ENCODE peak calls at places on chromosomes 5 and 9, in six cellular contexts. P is K562, C is A549, K is erythroblast, G is Peyer's patch, H is GM12892. R is an unnamed sample.

GRCh38 chr5:154092356-154092755 is 53.6 kb downstream of the MFAP3 start:
- DNase-seq in P (no peak), C (no peak), K (no peak), G (no peak), H (no peak), R (no peak)

GRCh38 chr5:154764967-154765366 is 9.8 kb downstream of the LARP1 start:
- DNase-seq in P (no peak), C (no peak), K (no peak), G (no peak), H (no peak), R (no peak)

GRCh38 chr9:81244631-81245030 is 444.7 kb downstream of the TLE1 start:
- DNase-seq in P (no peak), C (no peak), K (no peak), G (no peak), H (no peak), R (no peak)

GRCh38 chr9:83670381-83670780 is 37.4 kb downstream of the UBQLN1 start:
- DNase-seq in P (no peak), C (no peak), K (no peak), G (no peak), H (no peak), R (no peak)

GRCh38 chr5:40521925-40522324 is 157.8 kb upstream of the PTGER4 start:
- DNase-seq in P (no peak), C (no peak), K (no peak), G (no peak), H (no peak), R (no peak)

GRCh38 chr9:13513710-13514444 is 234.4 kb upstream of the MPDZ start:
- DNase-seq in P (no peak), C (no peak), K (no peak), G (no peak), H (no peak), R (no peak)

GRCh38 chr9:134492281-134492691 is 149.3 kb upstream of the COL5A1 start:
- DNase-seq in P (no peak), C (no peak), K (no peak), G (no peak), H (no peak), R (no peak)

GRCh38 chr5:82347213-82347947 is 69.2 kb upstream of the RPS23 start:
- DNase-seq in P (no peak), C (no peak), K (no peak), G (no peak), H (no peak), R (no peak)

GRCh38 chr5:179679014-179679674 is 1.7 kb downstream of the CBY3 start:
- DNase-seq in P (no peak), C (no peak), K (peak), G (peak), H (no peak), R (peak)

GRCh38 chr9:96500696-96501660 is 51.0 kb downstream of the HABP4 start:
- DNase-seq in P (no peak), C (no peak), K (no peak), G (no peak), H (no peak), R (no peak)

GRCh38 chr5:14238272-14238671 is 95.1 kb downstream of the TRIO start:
- DNase-seq in P (no peak), C (no peak), K (no peak), G (no peak), H (no peak), R (no peak)

GRCh38 chr9:98569491-98569890 is 139.2 kb downstream of the GABBR2 start:
- DNase-seq in P (no peak), C (no peak), K (no peak), G (no peak), H (no peak), R (no peak)

GRCh38 chr5:14958196-14958595 is 86.6 kb upstream of the ANKH start:
- DNase-seq in P (no peak), C (no peak), K (no peak), G (no peak), H (no peak), R (no peak)

GRCh38 chr9:91059713-91060112 is 258.1 kb downstream of the SYK start:
- DNase-seq in P (no peak), C (no peak), K (no peak), G (no peak), H (no peak), R (no peak)

GRCh38 chr9:21210311-21210710 is 3.4 kb upstream of the IFNA10 start:
- DNase-seq in P (no peak), C (no peak), K (no peak), G (no peak), H (no peak), R (no peak)

GRCh38 chr5:15020731-15021130 is 149.2 kb upstream of the ANKH start:
- DNase-seq in P (no peak), C (no peak), K (no peak), G (no peak), H (no peak), R (no peak)

GRCh38 chr9:137984520-137985257 is 107.1 kb downstream of the CACNA1B start:
- DNase-seq in P (no peak), C (no peak), K (no peak), G (no peak), H (no peak), R (no peak)

GRCh38 chr5:173745123-173745522 is 128.7 kb upstream of the BOD1 start:
- DNase-seq in P (no peak), C (no peak), K (no peak), G (peak), H (peak), R (no peak)

GRCh38 chr5:89556215-89557009 is 673.4 kb upstream of the MEF2C start:
- DNase-seq in P (peak), C (peak), K (no peak), G (no peak), H (no peak), R (no peak)

GRCh38 chr5:161547573-161548471 is 1.3 kb upstream of the GABRB2 start:
- DNase-seq in P (no peak), C (no peak), K (no peak), G (no peak), H (peak), R (no peak)

GRCh38 chr5:59555596-59555995 is 337.9 kb downstream of the PDE4D start:
- DNase-seq in P (no peak), C (no peak), K (no peak), G (no peak), H (no peak), R (no peak)

GRCh38 chr5:12920527-12920926 is 1016.3 kb upstream of the CTNND2 start:
- DNase-seq in P (no peak), C (no peak), K (no peak), G (no peak), H (no peak), R (no peak)

GRCh38 chr9:90815183-90815943 is 13.7 kb downstream of the SYK start:
- DNase-seq in P (peak), C (no peak), K (peak), G (peak), H (no peak), R (no peak)

GRCh38 chr5:10981927-10982326 is 220.9 kb upstream of the DAP start:
- DNase-seq in P (no peak), C (no peak), K (no peak), G (no peak), H (no peak), R (no peak)

GRCh38 chr5:57382665-57383064 is 99.9 kb downstream of the ACTBL2 start:
- DNase-seq in P (no peak), C (no peak), K (no peak), G (no peak), H (no peak), R (no peak)

GRCh38 chr9:122378236-122378635 is 7.4 kb downstream of the PTGS1 start:
- DNase-seq in P (no peak), C (no peak), K (no peak), G (no peak), H (no peak), R (no peak)

GRCh38 chr5:2194949-2195348 is 312.2 kb upstream of the IRX4 start:
- DNase-seq in P (no peak), C (no peak), K (no peak), G (no peak), H (no peak), R (no peak)

GRCh38 chr9:16145196-16145950 is 592.5 kb downstream of the CCDC171 start:
- DNase-seq in P (no peak), C (no peak), K (no peak), G (no peak), H (no peak), R (no peak)

GRCh38 chr5:69517763-69518212 is 25.2 kb downstream of the OCLN start:
- DNase-seq in P (no peak), C (no peak), K (no peak), G (no peak), H (no peak), R (no peak)

GRCh38 chr5:80917596-80917995 is 42.6 kb upstream of the RASGRF2 start:
- DNase-seq in P (no peak), C (no peak), K (no peak), G (no peak), H (no peak), R (no peak)

GRCh38 chr9:126299706-126300276 is 26.8 kb upstream of the MVB12B start:
- DNase-seq in P (no peak), C (no peak), K (peak), G (no peak), H (no peak), R (no peak)

GRCh38 chr5:180785794-180786221 is 16.8 kb downstream of the MGAT1 start:
- DNase-seq in P (no peak), C (no peak), K (no peak), G (no peak), H (no peak), R (no peak)

GRCh38 chr5:141814064-141814982 is 63.9 kb downstream of the PCDH1 start:
- DNase-seq in P (peak), C (peak), K (peak), G (peak), H (peak), R (no peak)

GRCh38 chr5:313806-314376 is 7.6 kb upstream of the AHRR start:
- DNase-seq in P (no peak), C (no peak), K (no peak), G (no peak), H (no peak), R (no peak)

GRCh38 chr5:155947394-155948062 is 379.4 kb upstream of the SGCD start:
- DNase-seq in P (no peak), C (peak), K (no peak), G (no peak), H (no peak), R (no peak)

GRCh38 chr5:176882566-176882900 is 16.6 kb downstream of the HK3 start:
- DNase-seq in P (no peak), C (no peak), K (no peak), G (no peak), H (no peak), R (no peak)

GRCh38 chr5:174052636-174053035 is 7.1 kb downstream of the NSG2 start:
- DNase-seq in P (no peak), C (no peak), K (no peak), G (no peak), H (no peak), R (no peak)

GRCh38 chr9:133046196-133046899 is 15.4 kb upstream of the CEL start:
- DNase-seq in P (no peak), C (no peak), K (no peak), G (no peak), H (no peak), R (no peak)

GRCh38 chr5:113330533-113331200 is 104.1 kb downstream of the TSSK1B start:
- DNase-seq in P (peak), C (peak), K (no peak), G (no peak), H (no peak), R (no peak)

GRCh38 chr5:75052461-75053285 is at the start of gene GCNT4:
- DNase-seq in P (no peak), C (peak), K (peak), G (no peak), H (peak), R (no peak)
- TF ChIP-seq POLR2A in P (no peak), C (peak), K (no peak), G (no peak), H (no peak), R (peak)

DNA sequence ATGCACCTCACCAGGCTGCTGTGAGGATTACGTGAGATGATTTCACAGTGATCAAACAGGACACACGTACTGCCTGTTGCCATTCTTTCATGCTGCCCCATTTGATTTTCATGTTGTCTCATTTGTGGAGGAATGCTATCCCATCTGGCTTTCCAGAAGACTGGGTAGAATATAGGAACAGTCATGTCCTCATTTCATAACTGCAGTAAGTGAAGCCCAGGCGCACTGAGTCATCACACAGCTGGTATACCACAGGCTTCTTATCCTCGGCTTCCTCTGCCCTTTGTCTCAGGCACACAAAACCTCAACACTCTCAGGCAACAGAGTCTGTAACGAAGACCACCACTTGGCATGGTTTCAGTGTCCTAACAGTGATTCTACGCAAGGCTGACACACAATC is 62.3 kb downstream of the LHFPL2 start:
- DNase-seq in P (peak), C (no peak), K (peak), G (no peak), H (no peak), R (no peak)
- TF ChIP-seq POLR2A in P (no peak), C (no peak), K (no peak), G (no peak), H (no peak), R (no peak)

DNA sequence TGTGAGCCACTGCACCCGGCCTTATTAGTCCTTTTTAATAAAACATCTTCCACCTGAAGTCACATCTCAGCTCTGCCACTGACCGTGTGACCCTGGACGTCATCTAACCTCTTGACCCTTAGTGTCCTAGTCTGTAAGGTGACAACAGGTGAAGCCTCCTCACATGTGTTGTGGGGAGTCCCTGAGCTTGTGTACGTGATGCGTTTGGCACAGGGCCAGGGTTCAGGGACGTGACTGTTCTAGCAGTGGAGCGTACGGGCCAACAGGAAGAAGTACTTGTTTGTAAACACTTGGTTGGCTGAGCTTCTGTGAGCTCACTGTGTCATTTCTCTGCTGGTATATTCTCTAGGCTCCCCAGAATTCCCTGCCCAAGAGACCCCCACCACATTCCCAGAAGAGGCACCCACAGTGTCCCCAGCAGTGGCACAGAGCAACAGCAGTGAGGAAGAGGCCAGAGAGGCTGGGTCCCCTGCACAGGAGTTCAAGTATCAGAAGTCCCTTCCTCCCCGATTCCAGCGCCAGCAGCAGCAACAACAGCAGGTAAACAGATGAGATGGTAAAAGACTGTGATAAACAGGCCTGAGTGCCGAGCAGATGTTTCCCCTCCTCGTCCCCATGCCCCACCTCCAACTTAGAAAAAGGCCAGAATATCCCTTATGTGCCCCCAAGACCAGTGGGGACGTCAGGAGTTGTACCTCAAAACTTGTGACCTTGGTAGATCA is 35.3 kb upstream of the POMT1 start:
- DNase-seq in P (no peak), C (no peak), K (no peak), G (no peak), H (no peak), R (no peak)
- TF ChIP-seq POLR2A in P (no peak), C (no peak), K (no peak), G (no peak), H (no peak), R (no peak)

GRCh38 chr9:109311281-109311680 is 9.6 kb downstream of the EPB41L4B start:
- DNase-seq in P (no peak), C (no peak), K (no peak), G (no peak), H (no peak), R (no peak)

GRCh38 chr9:109311731-109312130 is 9.1 kb downstream of the EPB41L4B start:
- DNase-seq in P (peak), C (no peak), K (no peak), G (no peak), H (no peak), R (no peak)

GRCh38 chr9:109313351-109313750 is 7.5 kb downstream of the EPB41L4B start:
- DNase-seq in P (no peak), C (no peak), K (no peak), G (no peak), H (no peak), R (no peak)

GRCh38 chr9:109312783-109313182 is 8.1 kb downstream of the EPB41L4B start:
- DNase-seq in P (no peak), C (no peak), K (no peak), G (no peak), H (no peak), R (no peak)

DNA sequence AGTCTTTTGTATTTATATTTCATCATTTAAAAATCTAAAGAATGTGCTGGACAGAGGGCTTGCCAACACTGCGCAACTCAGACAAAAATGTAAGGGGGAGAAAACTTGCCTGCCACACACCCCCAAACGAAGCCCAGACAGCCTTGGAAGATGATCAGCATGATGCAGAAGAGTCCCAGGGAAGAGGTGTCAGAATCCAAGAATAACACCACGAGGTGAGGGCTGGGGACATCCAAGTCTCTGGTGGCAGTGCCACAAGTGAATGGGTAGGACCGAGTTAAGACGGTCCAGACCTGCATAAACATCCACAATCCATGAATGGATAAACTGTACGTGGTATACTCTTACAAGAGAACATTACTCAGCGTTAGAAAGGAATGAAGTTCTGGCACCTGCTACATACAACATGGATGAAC is 10.4 kb downstream of the EPB41L4B start:
- DNase-seq in P (no peak), C (no peak), K (no peak), G (no peak), H (no peak), R (no peak)
- TF ChIP-seq POLR2A in P (no peak), C (no peak), K (no peak), G (no peak), H (no peak), R (no peak)

GRCh38 chr5:168308976-168309598 is 17.6 kb downstream of the WWC1 start:
- DNase-seq in P (no peak), C (no peak), K (no peak), G (no peak), H (no peak), R (no peak)
- TF ChIP-seq POLR2A in P (no peak), C (no peak), K (no peak), G (no peak), H (no peak), R (no peak)

GRCh38 chr9:128322342-128323191 is at the start of the genes COQ4 and TRUB2:
- DNase-seq in P (peak), C (peak), K (peak), G (peak), H (peak), R (peak)
- TF ChIP-seq POLR2A in P (no peak), C (peak), K (peak), G (peak), H (peak), R (no peak)

GRCh38 chr9:136665111-136665703 is 2.5 kb downstream of the EGFL7 start:
- DNase-seq in P (no peak), C (peak), K (peak), G (no peak), H (peak), R (no peak)
- TF ChIP-seq POLR2A in P (peak), C (no peak), K (peak), G (no peak), H (no peak), R (no peak)

DNA sequence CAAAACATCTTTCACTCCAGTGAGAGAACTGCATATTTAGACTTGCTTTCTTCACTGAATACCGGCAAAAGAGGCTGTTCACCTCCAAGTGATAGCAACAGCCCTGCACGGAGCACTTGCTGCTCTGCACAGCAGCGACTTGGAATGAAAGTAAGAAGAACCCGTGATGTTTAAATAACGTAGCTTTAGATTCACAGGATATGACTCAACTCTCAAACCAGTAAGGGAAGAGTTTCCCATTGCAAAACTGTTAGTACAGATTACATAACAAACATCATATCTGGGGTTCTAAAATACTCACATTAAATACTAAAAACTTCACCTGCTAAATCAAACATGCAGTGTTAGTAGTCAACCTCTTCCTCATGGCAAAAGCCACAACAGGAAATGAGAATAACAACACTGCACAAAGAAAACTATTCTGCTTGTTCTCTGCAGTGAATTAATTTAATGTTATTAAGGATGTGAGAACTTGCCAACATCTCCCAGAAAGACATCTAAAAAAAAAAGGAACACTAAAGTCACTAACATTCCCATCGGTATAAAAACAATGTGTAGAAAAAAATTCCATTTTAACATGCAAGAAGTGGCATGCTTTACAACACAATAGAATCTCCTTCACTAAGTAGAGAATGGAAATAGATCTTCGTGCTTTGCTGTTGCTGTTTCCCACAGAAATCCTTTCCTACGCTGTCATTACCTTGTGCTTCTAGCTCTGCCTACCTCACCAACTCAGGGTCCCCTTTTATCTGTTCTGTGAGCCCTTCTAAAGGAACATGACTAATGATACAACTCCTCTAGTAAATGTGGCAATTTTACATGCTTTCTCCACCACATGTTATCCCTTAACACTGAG is 203.2 kb downstream of the MCTP1 start:
- DNase-seq in P (no peak), C (peak), K (peak), G (no peak), H (no peak), R (no peak)
- TF ChIP-seq POLR2A in P (no peak), C (peak), K (peak), G (peak), H (peak), R (no peak)